ENCODE peak calls at places on chromosomes 12 and 14, in six cellular contexts. T is trophoblast cell, R is OCI-LY7, Z is GM23248, K is Karpas-422, J is mammary epithelial cell. C is an unnamed sample.
A peak's percentile ranks its signal among the peaks of the same experiment; 100 is the strongest.

GRCh38 chr14:100608586-100609330 is 21.5 kb upstream of the BEGAIN start:
- DNase-seq in R (no peak), K (no peak), Z (no peak), J (no peak), T (no peak), C (peak; percentile 55)

GRCh38 chr12:19712041-19712440 is 272.7 kb downstream of the AEBP2 start:
- DNase-seq in T (no peak), R (no peak), K (no peak), J (peak; percentile 76), Z (peak; percentile 77), C (peak; percentile 87)

GRCh38 chr12:117012189-117012805 is 86.9 kb downstream of the TESC start:
- DNase-seq in J (peak; percentile 43), Z (peak; percentile 71), K (peak; percentile 60), T (no peak), R (no peak), C (peak; percentile 93)

GRCh38 chr14:50941151-50941550 is 3.1 kb downstream of the PYGL start:
- DNase-seq in Z (peak; percentile 55), R (no peak), J (peak; percentile 90), K (no peak), T (peak; percentile 97), C (peak; percentile 78)

GRCh38 chr12:11961686-11962085 is 109.1 kb upstream of the BCL2L14 start:
- DNase-seq in R (no peak), K (no peak), Z (no peak), J (no peak), T (no peak), C (no peak)

GRCh38 chr14:51396222-51396815 is 156.3 kb downstream of the TMX1 start:
- DNase-seq in T (peak; percentile 77), J (peak; percentile 93), K (no peak), R (no peak), Z (peak; percentile 96), C (peak; percentile 74)

GRCh38 chr12:25249951-25250738 is 584 bp downstream of the KRAS start:
- DNase-seq in T (peak; percentile 43), K (peak; percentile 72), J (no peak), R (peak; percentile 67), Z (peak; percentile 55), C (peak; percentile 81)

GRCh38 chr14:41137741-41138140 is 468.9 kb upstream of the LRFN5 start:
- DNase-seq in T (no peak), K (no peak), R (no peak), Z (no peak), J (peak; percentile 52), C (no peak)

GRCh38 chr14:62674833-62675232 is 370.4 kb downstream of the KCNH5 start:
- DNase-seq in Z (no peak), R (no peak), J (peak; percentile 49), K (peak; percentile 47), T (peak; percentile 31), C (no peak)

GRCh38 chr14:51401272-51401671 is 161.2 kb downstream of the TMX1 start:
- DNase-seq in T (no peak), Z (peak; percentile 32), R (no peak), J (no peak), K (no peak), C (no peak)

GRCh38 chr14:103724116-103724515 is 8.5 kb downstream of the ZFYVE21 start:
- DNase-seq in R (no peak), K (no peak), Z (peak; percentile 74), J (no peak), T (no peak), C (peak; percentile 95)

GRCh38 chr12:32021346-32021773 is 62.1 kb downstream of the RESF1 start:
- DNase-seq in K (no peak), Z (no peak), R (no peak), T (no peak), J (no peak), C (no peak)

GRCh38 chr12:1591029-1591428 is 3.4 kb downstream of the FBXL14 start:
- DNase-seq in T (no peak), K (no peak), R (peak; percentile 54), Z (peak; percentile 68), J (peak; percentile 52), C (peak; percentile 77)

GRCh38 chr14:63174760-63175191 is 29.5 kb upstream of the RHOJ start:
- DNase-seq in K (peak; percentile 79), J (peak; percentile 91), Z (peak; percentile 74), R (peak; percentile 32), T (peak; percentile 88), C (no peak)

GRCh38 chr12:120369476-120370342 is 745 bp upstream of the MSI1 start:
- DNase-seq in T (no peak), J (no peak), K (no peak), Z (no peak), R (no peak), C (no peak)

GRCh38 chr12:6799147-6799546 is 9.8 kb downstream of the CD4 start:
- DNase-seq in J (no peak), K (no peak), R (no peak), T (no peak), Z (no peak), C (no peak)

GRCh38 chr12:111444706-111445310 is 39.1 kb downstream of the SH2B3 start:
- DNase-seq in R (peak; percentile 93), K (peak; percentile 71), T (peak; percentile 35), J (no peak), Z (peak; percentile 33), C (peak; percentile 80)

GRCh38 chr12:43861847-43862150 is 25.9 kb downstream of the TMEM117 start:
- DNase-seq in Z (no peak), R (no peak), K (no peak), T (no peak), J (no peak), C (no peak)

GRCh38 chr12:112937741-112938719 is at the start of gene OAS3:
- DNase-seq in K (peak; percentile 59), T (peak; percentile 92), R (peak; percentile 49), J (peak; percentile 79), Z (peak; percentile 71), C (peak; percentile 95)

GRCh38 chr14:65834812-65835211 is 422.3 kb downstream of the FUT8 start:
- DNase-seq in T (no peak), Z (no peak), J (no peak), K (no peak), R (no peak), C (no peak)

GRCh38 chr14:76090611-76091010 is 61.1 kb upstream of the GPATCH2L start:
- DNase-seq in K (no peak), R (no peak), Z (peak; percentile 70), J (no peak), T (no peak), C (no peak)

GRCh38 chr14:60648934-60649814 is at the start of gene SIX1:
- DNase-seq in T (peak; percentile 76), Z (peak; percentile 97), R (no peak), K (no peak), J (peak; percentile 90), C (peak; percentile 99)

GRCh38 chr14:36066636-36067035 is 109.9 kb downstream of the PTCSC3 start:
- DNase-seq in K (peak; percentile 78), R (no peak), J (peak; percentile 48), Z (peak; percentile 18), T (peak; percentile 78), C (no peak)

GRCh38 chr14:75711796-75712211 is 50.8 kb downstream of the TTLL5 start:
- DNase-seq in Z (peak; percentile 96), K (no peak), R (no peak), T (peak; percentile 73), J (peak; percentile 90), C (peak; percentile 79)

GRCh38 chr12:52391618-52392002 is 6.2 kb upstream of the KRT84 start:
- DNase-seq in R (no peak), T (no peak), K (no peak), Z (peak; percentile 38), J (peak; percentile 49), C (peak; percentile 68)

GRCh38 chr12:22275847-22276246 is 58.7 kb downstream of the ST8SIA1 start:
- DNase-seq in T (peak; percentile 99), K (no peak), J (peak; percentile 97), R (no peak), Z (peak; percentile 98), C (peak; percentile 58)

GRCh38 chr12:119940881-119941280 is 48.2 kb upstream of the BICDL1 start:
- DNase-seq in J (peak; percentile 92), Z (peak; percentile 65), R (no peak), T (no peak), K (no peak), C (peak; percentile 86)

GRCh38 chr14:95609398-95609990 is 74.6 kb downstream of the GLRX5 start:
- DNase-seq in K (peak; percentile 89), R (peak; percentile 81), Z (peak; percentile 60), T (peak; percentile 80), J (peak; percentile 17), C (peak; percentile 38)

GRCh38 chr14:89479802-89480201 is 62.8 kb upstream of the FOXN3 start:
- DNase-seq in Z (peak; percentile 69), K (no peak), R (no peak), T (peak; percentile 38), J (peak; percentile 63), C (no peak)

GRCh38 chr12:88782357-88782756 is 202.1 kb upstream of the KITLG start:
- DNase-seq in Z (peak; percentile 55), J (no peak), R (no peak), K (no peak), T (no peak), C (no peak)
- H3K4me2 ChIP-seq in Z (peak overlapping the region; percentile 29), J (no peak overlapping the region), R (no peak overlapping the region), K (no peak overlapping the region), T (no peak overlapping the region), C (no peak overlapping the region)

GRCh38 chr12:53414756-53415417 is 8.8 kb upstream of the AMHR2 start:
- DNase-seq in Z (no peak), R (no peak), K (no peak), T (no peak), J (no peak), C (no peak)
- H3K4me2 ChIP-seq in Z (no peak overlapping the region), R (no peak overlapping the region), K (no peak overlapping the region), T (no peak overlapping the region), J (no peak overlapping the region), C (no peak overlapping the region)

DNA sequence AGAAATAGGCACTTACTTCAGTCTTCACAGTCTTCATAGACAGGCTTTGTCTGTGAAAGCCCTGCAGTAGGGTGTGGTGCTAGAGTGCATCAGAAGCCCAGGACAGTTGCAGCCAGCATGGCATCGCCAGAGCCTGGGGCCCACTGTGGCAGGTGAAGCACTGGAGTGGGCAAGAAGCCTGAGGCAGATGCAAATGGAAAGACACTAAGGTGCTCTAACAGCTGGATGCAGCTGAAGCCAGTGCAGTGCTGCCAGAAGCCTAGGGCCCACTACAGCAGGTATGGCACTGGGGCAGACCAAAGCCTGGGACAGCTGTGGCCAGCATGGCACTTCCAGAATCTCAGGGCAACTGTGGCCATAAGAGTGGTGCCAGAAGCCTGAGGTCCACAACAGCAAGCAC is 358.6 kb downstream of the SYT1 start:
- DNase-seq in R (no peak), K (no peak), T (no peak), Z (no peak), J (no peak), C (no peak)
- H3K4me2 ChIP-seq in R (no peak overlapping the region), K (no peak overlapping the region), T (no peak overlapping the region), Z (no peak overlapping the region), J (no peak overlapping the region), C (no peak overlapping the region)

GRCh38 chr12:132424118-132424438 is 65.9 kb upstream of the FBRSL1 start:
- DNase-seq in K (no peak), J (no peak), R (no peak), Z (no peak), T (no peak), C (no peak)
- H3K4me2 ChIP-seq in K (no peak overlapping the region), J (no peak overlapping the region), R (no peak overlapping the region), Z (no peak overlapping the region), T (no peak overlapping the region), C (no peak overlapping the region)

GRCh38 chr12:64679487-64679983 is 69.2 kb downstream of the RASSF3 start:
- DNase-seq in J (peak; percentile 92), T (no peak), R (no peak), Z (peak; percentile 88), K (peak; percentile 40), C (peak; percentile 91)
- H3K4me2 ChIP-seq in J (peak overlapping the region; percentile 78), T (no peak overlapping the region), R (no peak overlapping the region), Z (peak overlapping the region; percentile 77), K (no peak overlapping the region), C (peak overlapping the region; percentile 82)

GRCh38 chr14:104967414-104968152 is 10.6 kb downstream of the AHNAK2 start:
- DNase-seq in K (peak; percentile 72), R (no peak), Z (peak; percentile 66), T (peak; percentile 27), J (peak; percentile 71), C (peak; percentile 91)
- H3K4me2 ChIP-seq in K (peak overlapping the region; percentile 71), R (peak overlapping the region; percentile 68), Z (peak overlapping the region; percentile 83), T (peak overlapping the region; percentile 59), J (peak overlapping the region; percentile 77), C (peak overlapping the region; percentile 82)

C was measured in osteoblast.